ENCODE peak calls at places on chromosomes 13 and 19, in seven cellular contexts. W is HCT116, H is PC-3, F is PC-9, A is SK-N-SH, G is Karpas-422, I is OCI-LY7. V is an unnamed sample.

GRCh38 chr19:23052349-23052748 is 49.4 kb upstream of the ZNF728 start:
- DNase-seq in W (no peak), H (no peak), F (no peak), A (no peak), G (no peak), I (no peak), V (no peak)

GRCh38 chr13:114118763-114119123 is 13.7 kb downstream of the RASA3 start:
- DNase-seq in W (no peak), H (peak; percentile 18), F (no peak), A (peak; percentile 43), G (no peak), I (no peak), V (peak; percentile 70)

GRCh38 chr19:39078436-39079200 is 5.5 kb upstream of the ACP7 start:
- DNase-seq in W (peak; percentile 98), H (peak; percentile 95), F (peak; percentile 98), A (no peak), G (no peak), I (no peak), V (no peak)

GRCh38 chr13:35471466-35472307 is 4.8 kb downstream of the MAB21L1 start:
- DNase-seq in W (no peak), H (no peak), F (no peak), A (no peak), G (peak; percentile 21), I (no peak), V (peak; percentile 16)

GRCh38 chr19:46951236-46951986 is 68.2 kb upstream of the NPAS1 start:
- DNase-seq in W (peak; percentile 37), H (peak; percentile 94), F (no peak), A (no peak), G (no peak), I (no peak), V (peak; percentile 84)

GRCh38 chr19:39858541-39858940 is 12.4 kb upstream of the FBL start:
- DNase-seq in W (no peak), H (no peak), F (no peak), A (no peak), G (no peak), I (no peak), V (peak; percentile 53)

GRCh38 chr19:45494261-45494916 is 2.5 kb downstream of the RTN2 start:
- DNase-seq in W (no peak), H (no peak), F (no peak), A (no peak), G (no peak), I (no peak), V (no peak)

GRCh38 chr19:38617764-38618589 is at the start of gene MAP4K1:
- DNase-seq in W (no peak), H (no peak), F (no peak), A (no peak), G (peak; percentile 100), I (peak; percentile 99), V (no peak)

GRCh38 chr19:34960940-34961679 is 2.9 kb downstream of the ZNF792 start:
- DNase-seq in W (no peak), H (no peak), F (no peak), A (no peak), G (no peak), I (no peak), V (no peak)

DNA sequence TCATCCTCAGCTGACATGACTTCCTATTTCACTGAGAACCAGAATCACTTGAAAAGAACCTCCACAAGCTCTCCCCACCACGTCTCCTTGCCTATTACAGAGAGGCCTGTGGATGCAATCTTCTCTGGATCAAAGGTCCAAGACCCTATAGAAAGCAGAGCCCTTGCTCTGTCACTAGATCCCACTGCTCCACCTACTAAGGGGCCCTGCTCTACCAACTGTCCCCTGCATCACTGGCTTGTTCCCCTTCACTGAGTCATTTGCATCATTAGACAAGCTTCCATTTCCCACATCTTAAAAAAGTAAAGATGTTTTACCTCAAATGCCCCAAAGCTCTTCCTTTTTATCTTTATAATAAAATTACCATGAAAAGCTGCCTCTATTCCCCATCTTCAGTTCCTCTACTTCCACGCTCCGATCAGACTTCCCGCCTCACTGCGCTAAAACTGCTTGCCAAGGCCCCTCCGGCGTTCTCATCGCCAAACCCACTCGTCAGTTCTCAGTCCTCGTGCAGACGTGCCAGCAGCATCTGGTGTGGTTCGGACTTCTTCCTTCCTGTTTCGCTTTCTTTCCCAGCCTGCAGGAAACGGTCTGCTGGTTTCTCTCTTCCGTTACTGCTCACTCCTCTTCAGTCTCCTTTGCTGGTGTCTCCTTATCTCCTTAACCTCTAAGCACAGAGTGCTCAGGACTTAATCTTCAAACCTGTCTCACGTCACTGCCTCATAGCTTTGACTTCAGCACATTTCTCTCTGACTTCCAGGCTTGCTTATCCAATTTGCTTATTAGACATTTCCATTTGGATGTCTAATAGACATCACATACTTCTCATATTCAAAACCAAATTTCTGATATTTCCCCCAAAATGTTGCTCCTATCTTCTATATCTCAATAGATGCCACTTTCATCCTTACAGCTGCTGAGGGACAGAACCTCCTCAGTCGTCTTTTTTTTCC is 40.5 kb downstream of the RCBTB2 start:
- DNase-seq in W (no peak), H (no peak), F (no peak), A (no peak), G (peak; percentile 98), I (peak; percentile 89), V (peak; percentile 27)
- H3K27ac ChIP-seq in W (no peak overlapping the region), H (no peak overlapping the region), F (no peak overlapping the region), A (no peak overlapping the region), G (peak overlapping the region; percentile 100), I (peak overlapping the region; percentile 68), V (peak overlapping the region; percentile 28)

DNA sequence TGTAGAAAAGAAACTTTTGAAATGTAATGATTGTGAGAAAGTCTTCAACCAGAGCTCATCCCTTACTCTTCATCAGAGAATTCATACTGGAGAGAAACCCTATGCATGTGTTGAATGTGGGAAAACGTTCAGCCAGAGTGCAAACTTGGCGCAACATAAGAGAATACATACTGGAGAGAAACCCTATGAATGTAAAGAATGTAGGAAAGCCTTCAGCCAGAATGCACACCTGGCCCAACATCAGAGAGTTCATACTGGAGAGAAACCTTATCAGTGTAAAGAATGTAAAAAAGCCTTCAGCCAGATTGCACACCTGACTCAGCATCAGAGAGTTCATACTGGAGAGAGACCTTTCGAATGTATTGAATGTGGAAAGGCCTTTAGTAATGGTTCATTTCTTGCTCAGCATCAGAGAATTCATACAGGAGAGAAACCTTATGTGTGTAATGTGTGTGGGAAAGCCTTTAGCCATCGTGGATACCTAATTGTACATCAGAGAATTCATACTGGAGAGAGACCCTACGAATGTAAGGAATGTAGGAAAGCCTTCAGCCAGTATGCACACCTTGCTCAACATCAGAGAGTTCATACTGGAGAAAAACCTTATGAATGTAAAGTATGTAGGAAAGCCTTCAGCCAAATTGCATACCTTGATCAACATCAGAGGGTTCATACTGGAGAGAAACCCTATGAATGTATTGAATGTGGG is 19.3 kb downstream of the ZNF583 start:
- DNase-seq in W (no peak), H (no peak), F (no peak), A (no peak), G (peak; percentile 47), I (no peak), V (no peak)
- H3K9me3 ChIP-seq in W (peaks cover 53% of the 10 kb centered on the region), H (peaks cover 89% of the 10 kb centered on the region), F (peaks cover 90% of the 10 kb centered on the region), A (peaks cover 89% of the 10 kb centered on the region), G (peaks cover 88% of the 10 kb centered on the region), I (peaks cover 71% of the 10 kb centered on the region), V (peaks cover 97% of the 10 kb centered on the region)

GRCh38 chr13:44189085-44189484 is 184.5 kb upstream of the SERP2 start:
- DNase-seq in W (no peak), H (no peak), F (no peak), A (no peak), G (no peak), I (no peak), V (no peak)
- H3K9me2 ChIP-seq in W (no peaks in the 10 kb centered on the region), H (peaks cover 3% of the 10 kb centered on the region), F (no peaks in the 10 kb centered on the region), A (no peaks in the 10 kb centered on the region), G (no peaks in the 10 kb centered on the region), I (no peaks in the 10 kb centered on the region), V (no peaks in the 10 kb centered on the region)

GRCh38 chr13:20192470-20193141 is at the start of gene GJB2:
- DNase-seq in W (no peak), H (peak; percentile 49), F (no peak), A (peak; percentile 51), G (no peak), I (no peak), V (peak; percentile 49)
- H3K27ac ChIP-seq in W (peak within 1 kb of the TSS; percentile 64), H (peak within 1 kb of the TSS; percentile 86), F (no peak within 1 kb of the TSS), A (no peak within 1 kb of the TSS), G (no peak within 1 kb of the TSS), I (no peak within 1 kb of the TSS), V (no peak within 1 kb of the TSS)

GRCh38 chr19:58044886-58045285 is 11.1 kb downstream of the ZSCAN1 start:
- DNase-seq in W (no peak), H (no peak), F (no peak), A (no peak), G (no peak), I (no peak), V (no peak)

GRCh38 chr19:58046856-58047255 is 12.2 kb upstream of the ZNF135 start:
- DNase-seq in W (no peak), H (no peak), F (no peak), A (no peak), G (no peak), I (no peak), V (no peak)

GRCh38 chr19:58042709-58043340 is 9.0 kb downstream of the ZSCAN1 start:
- DNase-seq in W (no peak), H (no peak), F (no peak), A (no peak), G (no peak), I (no peak), V (no peak)

GRCh38 chr19:58045411-58046050 is 11.7 kb downstream of the ZSCAN1 start:
- DNase-seq in W (no peak), H (no peak), F (no peak), A (no peak), G (no peak), I (no peak), V (no peak)

DNA sequence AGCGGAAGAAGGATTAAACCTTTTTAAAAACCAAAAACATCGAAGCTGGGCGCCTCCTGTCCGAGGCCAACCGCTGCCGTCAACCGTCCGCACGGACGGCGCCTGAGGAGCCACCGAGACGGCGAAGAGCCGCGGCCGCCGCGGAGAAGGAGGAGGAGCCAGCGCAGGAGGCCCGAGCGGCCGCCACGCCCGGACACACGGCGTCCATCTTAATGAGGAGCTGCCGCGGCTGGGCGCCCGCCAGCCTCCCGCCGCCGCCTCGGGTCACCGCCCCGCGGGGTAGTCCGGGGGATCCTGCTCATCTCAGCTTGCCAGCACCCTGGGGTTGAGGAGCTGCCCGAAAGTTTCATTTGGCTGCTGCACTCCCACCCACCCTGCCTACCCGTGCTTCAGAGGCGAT is 10.6 kb downstream of the ZSCAN1 start:
- DNase-seq in W (no peak), H (no peak), F (no peak), A (no peak), G (no peak), I (no peak), V (no peak)
- H3K9me3 ChIP-seq in W (no peaks in the 10 kb centered on the region), H (peaks cover 55% of the 10 kb centered on the region), F (no peaks in the 10 kb centered on the region), A (no peaks in the 10 kb centered on the region), G (peaks cover 42% of the 10 kb centered on the region), I (no peaks in the 10 kb centered on the region), V (no peaks in the 10 kb centered on the region)

DNA sequence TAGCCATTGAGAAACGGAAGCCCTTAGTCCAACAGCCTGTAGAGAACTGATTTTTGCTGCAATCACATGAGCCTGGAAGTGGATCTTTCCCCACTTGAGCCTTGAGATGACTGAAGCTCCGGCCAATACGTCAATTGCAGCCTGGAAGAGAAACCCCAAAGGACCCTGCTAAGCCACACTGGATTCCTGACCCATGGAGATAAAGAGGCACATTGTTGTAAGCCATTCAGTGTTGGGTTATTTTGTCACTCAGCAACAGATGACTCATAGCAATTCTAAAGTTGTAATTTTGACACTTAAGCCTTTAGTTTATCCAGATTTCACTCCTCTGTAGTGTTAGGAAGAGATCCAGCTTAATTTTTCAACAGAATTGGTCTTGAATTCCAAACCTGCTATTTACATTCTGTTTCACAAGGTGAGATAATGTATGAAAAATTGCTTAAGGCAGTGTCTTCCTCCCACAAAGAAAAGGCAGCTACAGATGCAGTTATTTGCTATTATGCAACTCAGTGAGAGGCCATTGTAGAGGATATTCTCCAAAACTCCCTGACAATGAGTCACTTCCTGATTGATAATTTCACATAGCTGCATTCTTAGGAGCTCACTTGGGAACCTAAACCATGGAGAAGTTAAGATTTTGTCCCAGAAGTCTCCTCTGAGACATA is 59.4 kb upstream of the TSHZ3 start:
- DNase-seq in W (no peak), H (peak; percentile 36), F (no peak), A (no peak), G (no peak), I (no peak), V (peak; percentile 38)
- H3K9me2 ChIP-seq in W (no peaks in the 10 kb centered on the region), H (no peaks in the 10 kb centered on the region), F (no peaks in the 10 kb centered on the region), A (no peaks in the 10 kb centered on the region), G (no peaks in the 10 kb centered on the region), I (no peaks in the 10 kb centered on the region), V (no peaks in the 10 kb centered on the region)

V was measured in hepatocyte.